ENCODE peak calls at places on chromosomes 6 and 20, in four cellular contexts. One of them, this sample, is unnamed.

GRCh38 chr6:14450133-14451040 is 332.8 kb downstream of the CD83 start:
- DNase-seq in mucosa of descending colon: no peak
- DNase-seq in thoracic aorta: no peak
- DNase-seq in mammary epithelial cell: no peak
- DNase-seq in this sample: no peak

GRCh38 chr6:35675871-35676459 is 12.8 kb downstream of the FKBP5 start:
- DNase-seq in mucosa of descending colon: no peak
- DNase-seq in thoracic aorta: no peak
- DNase-seq in mammary epithelial cell: no peak
- DNase-seq in this sample: no peak

GRCh38 chr6:26020291-26020982 is 57.8 kb downstream of the TRIM38 start:
- DNase-seq in mucosa of descending colon: peak; percentile 82
- DNase-seq in thoracic aorta: no peak
- DNase-seq in mammary epithelial cell: peak; percentile 79
- DNase-seq in this sample: peak; percentile 91

GRCh38 chr6:97292671-97293070 is 9.7 kb upstream of the MMS22L start:
- DNase-seq in mucosa of descending colon: no peak
- DNase-seq in thoracic aorta: no peak
- DNase-seq in mammary epithelial cell: no peak
- DNase-seq in this sample: no peak

GRCh38 chr20:19047040-19047950 is 165.1 kb upstream of the SLC24A3 start:
- DNase-seq in mucosa of descending colon: peak; percentile 74
- DNase-seq in thoracic aorta: no peak
- DNase-seq in mammary epithelial cell: peak; percentile 81
- DNase-seq in this sample: peak; percentile 91

GRCh38 chr6:35788423-35788982 is 7.7 kb downstream of the CLPSL1 start:
- DNase-seq in mucosa of descending colon: no peak
- DNase-seq in thoracic aorta: no peak
- DNase-seq in mammary epithelial cell: no peak
- DNase-seq in this sample: no peak

GRCh38 chr6:73985891-73986290 is 289.9 kb downstream of the CD109 start:
- DNase-seq in mucosa of descending colon: no peak
- DNase-seq in thoracic aorta: no peak
- DNase-seq in mammary epithelial cell: peak; percentile 45
- DNase-seq in this sample: peak; percentile 73

GRCh38 chr6:169800668-169801395 is 49.4 kb downstream of the ERMARD start:
- DNase-seq in mucosa of descending colon: peak; percentile 47
- DNase-seq in thoracic aorta: no peak
- DNase-seq in mammary epithelial cell: peak; percentile 65
- DNase-seq in this sample: peak; percentile 60

GRCh38 chr6:46473866-46474265 is 17.4 kb downstream of the RCAN2 start:
- DNase-seq in mucosa of descending colon: no peak
- DNase-seq in thoracic aorta: no peak
- DNase-seq in mammary epithelial cell: peak; percentile 2
- DNase-seq in this sample: no peak

GRCh38 chr6:138722425-138723371 is 50.9 kb upstream of the CCDC28A start:
- DNase-seq in mucosa of descending colon: no peak
- DNase-seq in thoracic aorta: no peak
- DNase-seq in mammary epithelial cell: peak; percentile 87
- DNase-seq in this sample: peak; percentile 26

GRCh38 chr6:163836916-163837660 is 422.6 kb downstream of the QKI start:
- DNase-seq in mucosa of descending colon: no peak
- DNase-seq in thoracic aorta: no peak
- DNase-seq in mammary epithelial cell: no peak
- DNase-seq in this sample: no peak

GRCh38 chr6:32114853-32115252 is 5.7 kb upstream of the TNXB start:
- DNase-seq in mucosa of descending colon: no peak
- DNase-seq in thoracic aorta: no peak
- DNase-seq in mammary epithelial cell: no peak
- DNase-seq in this sample: peak; percentile 75

GRCh38 chr6:139533573-139534471 is 159.4 kb upstream of the CITED2 start:
- DNase-seq in mucosa of descending colon: peak; percentile 76
- DNase-seq in thoracic aorta: no peak
- DNase-seq in mammary epithelial cell: no peak
- DNase-seq in this sample: peak; percentile 70

GRCh38 chr6:36314221-36315014 is 22.3 kb downstream of the BNIP5 start:
- DNase-seq in mucosa of descending colon: no peak
- DNase-seq in thoracic aorta: no peak
- DNase-seq in mammary epithelial cell: peak; percentile 79
- DNase-seq in this sample: peak; percentile 96

GRCh38 chr6:24848461-24848860 is 49.7 kb upstream of the ARMH2 start:
- DNase-seq in mucosa of descending colon: no peak
- DNase-seq in thoracic aorta: no peak
- DNase-seq in mammary epithelial cell: no peak
- DNase-seq in this sample: no peak

GRCh38 chr6:144119376-144119775 is 24.0 kb upstream of the SF3B5 start:
- DNase-seq in mucosa of descending colon: no peak
- DNase-seq in thoracic aorta: no peak
- DNase-seq in mammary epithelial cell: no peak
- DNase-seq in this sample: no peak

GRCh38 chr20:41366546-41367392 is at the start of gene EMILIN3:
- DNase-seq in mucosa of descending colon: peak; percentile 18
- DNase-seq in thoracic aorta: no peak
- DNase-seq in mammary epithelial cell: no peak
- DNase-seq in this sample: no peak

GRCh38 chr6:133551847-133552331 is 310.7 kb downstream of the EYA4 start:
- DNase-seq in mucosa of descending colon: no peak
- DNase-seq in thoracic aorta: no peak
- DNase-seq in mammary epithelial cell: peak; percentile 41
- DNase-seq in this sample: peak; percentile 57

GRCh38 chr6:147700436-147701209 is 192.1 kb downstream of the SAMD5 start:
- DNase-seq in mucosa of descending colon: no peak
- DNase-seq in thoracic aorta: no peak
- DNase-seq in mammary epithelial cell: no peak
- DNase-seq in this sample: no peak

GRCh38 chr6:36025932-36026327 is 1.5 kb upstream of the SLC26A8 start:
- DNase-seq in mucosa of descending colon: no peak
- DNase-seq in thoracic aorta: no peak
- DNase-seq in mammary epithelial cell: no peak
- DNase-seq in this sample: peak; percentile 23

GRCh38 chr6:34115396-34116314 is 30.2 kb downstream of the GRM4 start:
- DNase-seq in mucosa of descending colon: no peak
- DNase-seq in thoracic aorta: no peak
- DNase-seq in mammary epithelial cell: no peak
- DNase-seq in this sample: peak; percentile 24

GRCh38 chr6:88922775-88923548 is 40.5 kb downstream of the RNGTT start:
- DNase-seq in mucosa of descending colon: no peak
- DNase-seq in thoracic aorta: no peak
- DNase-seq in mammary epithelial cell: peak; percentile 23
- DNase-seq in this sample: peak; percentile 24

GRCh38 chr20:35318502-35319157 is 26.4 kb upstream of the FAM83C start:
- DNase-seq in mucosa of descending colon: peak; percentile 62
- DNase-seq in thoracic aorta: no peak
- DNase-seq in mammary epithelial cell: peak; percentile 98
- DNase-seq in this sample: peak; percentile 97

GRCh38 chr20:2692036-2692885 is at the start of gene EBF4:
- DNase-seq in mucosa of descending colon: peak; percentile 46
- DNase-seq in thoracic aorta: no peak
- DNase-seq in mammary epithelial cell: peak; percentile 7
- DNase-seq in this sample: peak; percentile 7

GRCh38 chr20:35240083-35240913 is 13.8 kb downstream of the MMP24 start:
- DNase-seq in mucosa of descending colon: no peak
- DNase-seq in thoracic aorta: no peak
- DNase-seq in mammary epithelial cell: no peak
- DNase-seq in this sample: no peak

GRCh38 chr6:168319279-168320051 is at the start of gene DACT2:
- DNase-seq in mucosa of descending colon: peak; percentile 64
- DNase-seq in thoracic aorta: no peak
- DNase-seq in mammary epithelial cell: no peak
- DNase-seq in this sample: no peak

GRCh38 chr6:167795874-167796667 is 30.6 kb upstream of the AFDN start:
- DNase-seq in mucosa of descending colon: peak; percentile 77
- DNase-seq in thoracic aorta: no peak
- DNase-seq in mammary epithelial cell: no peak
- DNase-seq in this sample: no peak

GRCh38 chr6:134240664-134241431 is 77.1 kb downstream of the SGK1 start:
- DNase-seq in mucosa of descending colon: no peak
- DNase-seq in thoracic aorta: peak; percentile 28
- DNase-seq in mammary epithelial cell: peak; percentile 75
- DNase-seq in this sample: peak; percentile 94

GRCh38 chr20:49397525-49397924 is 84.9 kb downstream of the KCNB1 start:
- DNase-seq in mucosa of descending colon: no peak
- DNase-seq in thoracic aorta: no peak
- DNase-seq in mammary epithelial cell: peak; percentile 59
- DNase-seq in this sample: peak; percentile 55

GRCh38 chr6:10256113-10256690 is 158.7 kb downstream of the TFAP2A start:
- DNase-seq in mucosa of descending colon: no peak
- DNase-seq in thoracic aorta: no peak
- DNase-seq in mammary epithelial cell: no peak
- DNase-seq in this sample: no peak

DNA sequence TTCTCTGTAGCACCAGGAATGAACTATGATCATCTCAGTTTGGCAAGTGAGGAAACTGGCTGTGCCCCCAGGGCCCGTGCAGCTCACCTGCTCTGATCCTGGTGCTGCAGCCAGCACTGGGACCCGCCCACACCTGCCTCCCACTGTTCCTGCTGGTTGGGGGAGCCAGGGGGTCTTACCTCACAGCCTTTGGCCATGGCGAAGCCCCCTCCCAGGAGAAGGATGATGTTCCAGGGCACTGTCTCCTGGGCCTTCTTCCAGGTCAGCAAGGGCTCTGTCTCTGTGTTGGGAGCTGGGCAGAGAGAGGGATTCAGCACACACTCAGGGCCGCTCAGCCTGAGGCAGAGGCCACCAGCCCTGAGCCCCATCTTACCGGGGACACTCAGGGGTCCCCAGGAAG is 24.9 kb upstream of the OCSTAMP start:
- DNase-seq in mucosa of descending colon: no peak
- DNase-seq in thoracic aorta: no peak
- DNase-seq in mammary epithelial cell: no peak
- DNase-seq in this sample: no peak
- H3K4me3 ChIP-seq in mucosa of descending colon: no peak overlapping the region
- H3K4me3 ChIP-seq in thoracic aorta: no peak overlapping the region
- H3K4me3 ChIP-seq in mammary epithelial cell: no peak overlapping the region
- H3K4me3 ChIP-seq in this sample: no peak overlapping the region

GRCh38 chr6:42786525-42786985 is 4.7 kb downstream of the BICRAL start:
- DNase-seq in mucosa of descending colon: no peak
- DNase-seq in thoracic aorta: no peak
- DNase-seq in mammary epithelial cell: no peak
- DNase-seq in this sample: no peak

GRCh38 chr6:42788671-42789070 is 6.8 kb downstream of the BICRAL start:
- DNase-seq in mucosa of descending colon: no peak
- DNase-seq in thoracic aorta: no peak
- DNase-seq in mammary epithelial cell: no peak
- DNase-seq in this sample: no peak

GRCh38 chr6:42791706-42792320 is 10.0 kb downstream of the BICRAL start:
- DNase-seq in mucosa of descending colon: no peak
- DNase-seq in thoracic aorta: no peak
- DNase-seq in mammary epithelial cell: peak; percentile 43
- DNase-seq in this sample: peak; percentile 58

GRCh38 chr6:42787018-42787611 is 5.3 kb downstream of the BICRAL start:
- DNase-seq in mucosa of descending colon: no peak
- DNase-seq in thoracic aorta: no peak
- DNase-seq in mammary epithelial cell: no peak
- DNase-seq in this sample: no peak

GRCh38 chr6:42790549-42791181 is 8.8 kb downstream of the BICRAL start:
- DNase-seq in mucosa of descending colon: no peak
- DNase-seq in thoracic aorta: no peak
- DNase-seq in mammary epithelial cell: no peak
- DNase-seq in this sample: no peak
- H3K4me3 ChIP-seq in mucosa of descending colon: no peak overlapping the region
- H3K4me3 ChIP-seq in thoracic aorta: no peak overlapping the region
- H3K4me3 ChIP-seq in mammary epithelial cell: no peak overlapping the region
- H3K4me3 ChIP-seq in this sample: no peak overlapping the region

GRCh38 chr6:146551545-146551944 is 7.9 kb downstream of the RAB32 start:
- DNase-seq in mucosa of descending colon: no peak
- DNase-seq in thoracic aorta: no peak
- DNase-seq in mammary epithelial cell: no peak
- DNase-seq in this sample: no peak
- H3K4me3 ChIP-seq in mucosa of descending colon: no peak overlapping the region
- H3K4me3 ChIP-seq in thoracic aorta: no peak overlapping the region
- H3K4me3 ChIP-seq in mammary epithelial cell: no peak overlapping the region
- H3K4me3 ChIP-seq in this sample: no peak overlapping the region

GRCh38 chr6:38782616-38783015 is 67.5 kb downstream of the DNAH8 start:
- DNase-seq in mucosa of descending colon: no peak
- DNase-seq in thoracic aorta: no peak
- DNase-seq in mammary epithelial cell: no peak
- DNase-seq in this sample: no peak
- H3K4me3 ChIP-seq in mucosa of descending colon: no peak overlapping the region
- H3K4me3 ChIP-seq in thoracic aorta: no peak overlapping the region
- H3K4me3 ChIP-seq in mammary epithelial cell: no peak overlapping the region
- H3K4me3 ChIP-seq in this sample: no peak overlapping the region

GRCh38 chr6:63635563-63636515 is at the start of gene PHF3:
- DNase-seq in mucosa of descending colon: peak; percentile 93
- DNase-seq in thoracic aorta: peak; percentile 44
- DNase-seq in mammary epithelial cell: peak; percentile 85
- DNase-seq in this sample: peak; percentile 90

GRCh38 chr6:63637865-63638445 is 2.4 kb downstream of the PHF3 start:
- DNase-seq in mucosa of descending colon: no peak
- DNase-seq in thoracic aorta: no peak
- DNase-seq in mammary epithelial cell: no peak
- DNase-seq in this sample: no peak

GRCh38 chr6:63635165-63635562 is 438 bp upstream of the PHF3 start:
- DNase-seq in mucosa of descending colon: no peak
- DNase-seq in thoracic aorta: no peak
- DNase-seq in mammary epithelial cell: no peak
- DNase-seq in this sample: no peak

GRCh38 chr6:63636516-63636968 is 940 bp downstream of the PHF3 start:
- DNase-seq in mucosa of descending colon: peak; percentile 73
- DNase-seq in thoracic aorta: peak; percentile 17
- DNase-seq in mammary epithelial cell: peak; percentile 57
- DNase-seq in this sample: peak; percentile 57

DNA sequence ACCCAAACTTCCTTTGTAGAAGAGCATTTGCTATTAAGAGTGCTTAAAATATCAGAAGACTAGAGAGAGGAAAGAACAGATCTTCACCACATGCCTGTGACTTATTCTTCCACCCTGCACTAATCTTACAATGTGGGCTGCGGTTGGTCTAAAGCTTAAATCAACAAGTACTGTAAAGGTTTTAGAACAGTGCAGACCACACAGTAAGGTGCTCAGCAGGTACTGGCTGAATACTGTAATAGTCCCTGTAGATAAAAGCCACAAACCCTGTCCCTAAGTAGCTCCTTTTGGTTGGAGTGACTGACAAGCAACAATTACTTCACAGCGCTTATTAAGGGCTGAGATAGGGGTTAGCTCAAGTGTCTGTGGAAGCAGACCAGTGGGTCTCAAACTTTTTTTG is 972 bp upstream of the PHF3 start:
- DNase-seq in mucosa of descending colon: no peak
- DNase-seq in thoracic aorta: no peak
- DNase-seq in mammary epithelial cell: no peak
- DNase-seq in this sample: no peak
- H3K4me3 ChIP-seq in mucosa of descending colon: no peak overlapping the region
- H3K4me3 ChIP-seq in thoracic aorta: no peak overlapping the region
- H3K4me3 ChIP-seq in mammary epithelial cell: no peak overlapping the region
- H3K4me3 ChIP-seq in this sample: no peak overlapping the region

DNA sequence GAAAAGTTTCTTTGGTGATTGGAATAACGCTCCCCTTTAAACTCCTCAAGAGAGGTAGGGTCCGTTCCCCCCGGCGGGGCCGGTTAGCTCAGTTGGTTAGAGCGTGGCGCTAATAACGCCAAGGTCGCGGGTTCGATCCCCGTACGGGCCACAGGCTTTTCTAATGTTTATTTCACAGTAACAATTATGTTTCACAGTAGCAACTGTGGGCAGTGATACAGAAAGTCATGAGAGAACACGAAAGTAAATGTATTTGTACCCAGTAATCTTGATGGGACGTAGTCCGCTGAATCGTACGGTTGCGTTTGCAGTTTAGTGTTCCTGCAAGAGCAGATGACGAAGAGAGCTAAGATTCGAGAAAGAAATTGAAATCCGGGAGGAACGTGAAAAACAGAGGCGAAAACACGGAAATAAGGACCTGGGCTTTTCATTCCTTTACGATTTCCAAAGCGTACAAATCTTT is 505.5 kb downstream of the PRIM2 start:
- DNase-seq in mucosa of descending colon: no peak
- DNase-seq in thoracic aorta: no peak
- DNase-seq in mammary epithelial cell: no peak
- DNase-seq in this sample: peak; percentile 77
- H3K4me3 ChIP-seq in mucosa of descending colon: no peak overlapping the region
- H3K4me3 ChIP-seq in thoracic aorta: no peak overlapping the region
- H3K4me3 ChIP-seq in mammary epithelial cell: no peak overlapping the region
- H3K4me3 ChIP-seq in this sample: no peak overlapping the region

This sample was measured in epithelial cell of esophagus.